ENCODE peak calls at places on chromosome 4, in eight cellular contexts. K is fibroblast of lung, L is pancreas, G is neuronal stem cell, I is heart right ventricle, W is A673, O is IMR-90, C is Peyer's patch. V is an unnamed sample.

GRCh38 chr4:100842856-100843255 is 325.0 kb upstream of the EMCN start:
- DNase-seq in K (peak; percentile 26), L (no peak), G (no peak), I (no peak), W (peak; percentile 4), O (no peak), C (no peak), V (no peak)

GRCh38 chr4:139876328-139876941 is 210.8 kb downstream of the MGST2 start:
- DNase-seq in K (no peak), L (no peak), G (no peak), I (no peak), W (no peak), O (no peak), C (no peak), V (no peak)

GRCh38 chr4:89422441-89422950 is 114.9 kb upstream of the GPRIN3 start:
- DNase-seq in K (peak; percentile 57), L (no peak), G (no peak), I (no peak), W (no peak), O (no peak), C (no peak), V (no peak)

GRCh38 chr4:136713140-136713539 is 819.2 kb downstream of the PCDH18 start:
- DNase-seq in K (peak; percentile 17), L (no peak), G (no peak), I (no peak), W (peak; percentile 73), O (peak; percentile 66), C (no peak), V (no peak)

GRCh38 chr4:74223801-74224200 is 65.9 kb downstream of the MTHFD2L start:
- DNase-seq in K (peak; percentile 45), L (no peak), G (no peak), I (no peak), W (peak; percentile 45), O (peak; percentile 59), C (no peak), V (no peak)

GRCh38 chr4:57055873-57056272 is 54.3 kb downstream of the IGFBP7 start:
- DNase-seq in K (no peak), L (no peak), G (no peak), I (no peak), W (no peak), O (no peak), C (no peak), V (no peak)

GRCh38 chr4:25903905-25904747 is 9.9 kb upstream of the SMIM20 start:
- DNase-seq in K (no peak), L (no peak), G (no peak), I (no peak), W (peak; percentile 44), O (no peak), C (peak; percentile 41), V (no peak)

GRCh38 chr4:77201343-77201742 is 44.3 kb downstream of the CCNG2 start:
- DNase-seq in K (peak; percentile 40), L (no peak), G (no peak), I (no peak), W (no peak), O (peak; percentile 43), C (no peak), V (no peak)

GRCh38 chr4:124973716-124974115 is 261.2 kb upstream of the ANKRD50 start:
- DNase-seq in K (no peak), L (no peak), G (no peak), I (no peak), W (no peak), O (no peak), C (no peak), V (no peak)

GRCh38 chr4:147837435-147837834 is 105.5 kb downstream of the ARHGAP10 start:
- DNase-seq in K (no peak), L (no peak), G (no peak), I (no peak), W (no peak), O (no peak), C (no peak), V (no peak)

GRCh38 chr4:2081540-2081939 is 22.4 kb downstream of the NAT8L start:
- DNase-seq in K (no peak), L (peak; percentile 19), G (no peak), I (no peak), W (no peak), O (no peak), C (no peak), V (peak; percentile 1)

GRCh38 chr4:2080429-2081300 is 21.5 kb downstream of the NAT8L start:
- DNase-seq in K (no peak), L (peak; percentile 30), G (no peak), I (no peak), W (no peak), O (no peak), C (no peak), V (no peak)

GRCh38 chr4:2083116-2083825 is 24.1 kb downstream of the NAT8L start:
- DNase-seq in K (no peak), L (peak; percentile 35), G (no peak), I (no peak), W (no peak), O (no peak), C (no peak), V (peak; percentile 6)

GRCh38 chr4:2082627-2083026 is 23.5 kb downstream of the NAT8L start:
- DNase-seq in K (no peak), L (no peak), G (no peak), I (no peak), W (no peak), O (no peak), C (no peak), V (no peak)

DNA sequence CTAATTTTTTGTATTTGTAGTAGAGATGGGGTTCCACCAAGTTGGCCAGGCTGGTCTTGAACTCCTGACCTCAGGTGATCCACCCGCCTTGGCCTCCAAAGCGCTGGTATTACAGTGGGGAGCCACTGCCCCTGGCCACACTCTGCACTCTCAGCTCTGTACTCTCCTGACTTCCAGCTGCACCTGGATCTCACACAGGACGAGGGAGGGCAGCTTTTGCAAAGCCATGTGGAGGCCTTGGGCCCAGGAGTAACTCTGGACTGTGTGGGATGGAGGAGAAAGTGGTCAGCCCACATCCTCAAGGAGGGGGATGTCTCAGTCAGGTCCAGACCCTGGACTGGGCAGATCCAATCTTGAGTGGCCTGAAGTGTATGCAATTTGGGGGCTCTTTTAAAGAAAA is 23.0 kb downstream of the NAT8L start:
- DNase-seq in K (no peak), L (no peak), G (no peak), I (no peak), W (no peak), O (no peak), C (no peak), V (peak; percentile 1)
- H3K9me3 ChIP-seq in K (no peaks in the 10 kb centered on the region), L (no peaks in the 10 kb centered on the region), G (no peaks in the 10 kb centered on the region), I (no peaks in the 10 kb centered on the region), W (no peaks in the 10 kb centered on the region), O (no peaks in the 10 kb centered on the region), C (no peaks in the 10 kb centered on the region), V (no peaks in the 10 kb centered on the region)

DNA sequence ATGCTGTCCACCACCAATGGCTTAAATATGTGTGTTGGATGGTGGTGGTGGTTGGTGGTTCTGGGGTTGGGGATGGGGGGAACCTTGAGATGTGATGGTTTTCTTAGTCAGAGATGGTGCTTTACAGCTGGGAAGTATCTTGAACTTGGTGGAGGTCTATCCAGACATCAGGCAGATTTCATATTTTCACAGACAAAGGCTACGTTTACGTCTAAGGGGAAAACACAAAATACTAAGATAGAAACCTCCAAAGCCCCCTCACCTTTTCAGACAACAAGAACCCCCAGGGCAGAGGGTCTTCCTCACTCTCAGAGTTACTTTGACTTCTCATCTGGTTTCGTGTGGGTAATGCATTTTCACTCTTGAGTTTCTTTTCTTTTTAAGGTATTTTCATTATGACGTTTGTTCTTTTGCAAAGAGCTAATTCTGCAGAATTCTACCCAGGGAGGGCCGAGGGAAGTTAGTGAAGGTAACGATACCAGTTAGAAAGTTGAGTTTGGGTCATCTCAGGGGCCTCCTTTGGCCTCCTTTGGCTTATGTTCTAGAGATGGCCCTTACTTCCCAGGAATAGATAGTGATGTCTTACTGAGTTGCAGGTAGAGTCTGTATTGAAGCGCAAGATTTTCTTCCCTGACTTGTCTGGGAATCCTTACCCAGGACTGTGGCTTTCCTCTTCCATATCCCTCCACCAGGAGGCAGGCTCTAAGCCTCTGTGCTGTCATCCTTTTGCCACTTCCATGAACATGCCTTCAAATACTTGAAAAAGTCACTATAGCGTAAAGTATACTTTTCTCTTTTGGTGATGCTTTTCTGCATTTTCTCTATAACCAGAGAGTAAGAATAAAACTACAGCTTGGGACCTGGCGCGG is 31.9 kb downstream of the RHOH start:
- DNase-seq in K (no peak), L (no peak), G (no peak), I (no peak), W (no peak), O (no peak), C (peak; percentile 23), V (no peak)
- H3K4me1 ChIP-seq in K (no peaks in the 10 kb centered on the region), L (no peaks in the 10 kb centered on the region), G (peaks cover 3% of the 10 kb centered on the region), I (no peaks in the 10 kb centered on the region), W (peaks cover 44% of the 10 kb centered on the region), O (no peaks in the 10 kb centered on the region), C (no peaks in the 10 kb centered on the region), V (no peaks in the 10 kb centered on the region)

GRCh38 chr4:173534439-173534838 is 4.4 kb upstream of the HAND2 start:
- DNase-seq in K (no peak), L (no peak), G (no peak), I (peak; percentile 30), W (no peak), O (no peak), C (no peak), V (no peak)
- H3K9me3 ChIP-seq in K (no peaks in the 10 kb centered on the region), L (no peaks in the 10 kb centered on the region), G (peaks cover 6% of the 10 kb centered on the region), I (no peaks in the 10 kb centered on the region), W (no peaks in the 10 kb centered on the region), O (peaks cover 19% of the 10 kb centered on the region), C (no peaks in the 10 kb centered on the region), V (no peaks in the 10 kb centered on the region)

GRCh38 chr4:6705638-6706037 is 4.0 kb downstream of the MRFAP1L1 start:
- DNase-seq in K (no peak), L (no peak), G (no peak), I (no peak), W (no peak), O (no peak), C (no peak), V (no peak)
- H3K4me1 ChIP-seq in K (peaks cover 3% of the 10 kb centered on the region), L (peaks cover 27% of the 10 kb centered on the region), G (peaks cover 12% of the 10 kb centered on the region), I (peaks cover 51% of the 10 kb centered on the region), W (peaks cover 17% of the 10 kb centered on the region), O (peaks cover 7% of the 10 kb centered on the region), C (no peaks in the 10 kb centered on the region), V (peaks cover 17% of the 10 kb centered on the region)

DNA sequence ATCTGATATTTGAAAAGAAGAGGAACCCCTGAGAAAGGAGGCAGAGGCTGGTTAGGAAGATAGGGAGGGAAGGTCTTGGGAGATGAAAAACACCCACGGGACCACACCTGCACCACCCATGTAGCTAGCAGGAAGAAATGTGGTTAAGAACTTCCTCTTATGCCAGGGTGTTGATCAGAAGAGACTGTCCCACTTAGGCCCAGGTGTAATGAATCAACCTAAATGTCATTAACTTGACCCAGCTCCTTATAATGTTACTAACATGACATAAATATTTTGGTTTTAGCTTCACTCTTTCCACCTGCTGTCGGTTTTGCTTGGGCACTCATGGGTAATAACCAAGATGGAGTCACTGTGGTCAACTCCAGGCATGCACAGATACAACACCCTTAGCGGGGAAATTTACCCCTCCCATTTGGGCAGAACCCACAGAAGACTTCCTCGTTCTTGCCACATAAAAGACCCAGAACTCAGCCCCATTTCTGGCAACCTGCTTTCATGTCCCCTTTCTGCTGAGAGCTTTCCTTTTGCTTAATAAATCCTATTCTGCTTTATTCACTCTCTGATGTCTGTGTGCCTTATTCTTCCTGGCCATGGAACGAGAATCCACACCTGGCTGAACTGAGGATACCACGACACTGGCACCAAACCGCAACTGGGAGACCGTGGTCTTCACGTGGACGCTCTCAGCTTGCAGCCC is 46.8 kb downstream of the ZNF141 start:
- DNase-seq in K (no peak), L (no peak), G (no peak), I (no peak), W (no peak), O (no peak), C (no peak), V (no peak)
- H3K9me3 ChIP-seq in K (no peaks in the 10 kb centered on the region), L (no peaks in the 10 kb centered on the region), G (peaks cover 20% of the 10 kb centered on the region), I (peaks cover 100% of the 10 kb centered on the region), W (peaks cover 47% of the 10 kb centered on the region), O (peaks cover 64% of the 10 kb centered on the region), C (no peaks in the 10 kb centered on the region), V (no peaks in the 10 kb centered on the region)

GRCh38 chr4:184959786-184960185 is 58.5 kb upstream of the HELT start:
- DNase-seq in K (no peak), L (no peak), G (no peak), I (no peak), W (no peak), O (no peak), C (no peak), V (no peak)
- H3K4me1 ChIP-seq in K (no peaks in the 10 kb centered on the region), L (no peaks in the 10 kb centered on the region), G (peaks cover 6% of the 10 kb centered on the region), I (peaks cover 4% of the 10 kb centered on the region), W (no peaks in the 10 kb centered on the region), O (no peaks in the 10 kb centered on the region), C (no peaks in the 10 kb centered on the region), V (no peaks in the 10 kb centered on the region)

V was measured in SJSA1.